ENCODE peak calls at places on chromosomes 12 and 14, in seven cellular contexts. A is K562, Q is GM12891, N is HepG2, C is SK-N-SH, I is H1, H is GM12878. J is an unnamed sample.

GRCh38 chr14:100142073-100143040 is 17.1 kb downstream of the DEGS2 start:
- DNase-seq in A (peak; percentile 96), Q (no peak), N (no peak), C (peak; percentile 93), I (no peak), H (no peak), J (no peak)

GRCh38 chr12:22333751-22334695 is 484 bp downstream of the ST8SIA1 start:
- DNase-seq in A (no peak), Q (no peak), N (no peak), C (peak; percentile 36), I (no peak), H (no peak), J (peak; percentile 3)

GRCh38 chr12:5017638-5018348 is 25.9 kb upstream of the KCNA5 start:
- DNase-seq in A (peak; percentile 41), Q (no peak), N (no peak), C (no peak), I (no peak), H (no peak), J (no peak)

GRCh38 chr12:59088673-59089072 is 168.4 kb upstream of the LRIG3 start:
- DNase-seq in A (no peak), Q (no peak), N (no peak), C (no peak), I (no peak), H (no peak), J (no peak)

GRCh38 chr12:103858953-103859601 is 18.0 kb upstream of the NT5DC3 start:
- DNase-seq in A (peak; percentile 67), Q (no peak), N (peak; percentile 67), C (no peak), I (no peak), H (no peak), J (no peak)

GRCh38 chr14:83988274-83988673 is 1541.7 kb upstream of the FLRT2 start:
- DNase-seq in A (no peak), Q (no peak), N (no peak), C (no peak), I (no peak), H (no peak), J (no peak)

GRCh38 chr14:68722186-68722585 is 70.7 kb downstream of the ZFP36L1 start:
- DNase-seq in A (no peak), Q (no peak), N (no peak), C (no peak), I (no peak), H (no peak), J (no peak)

GRCh38 chr12:69428351-69429048 is 41.7 kb upstream of the FRS2 start:
- DNase-seq in A (no peak), Q (no peak), N (no peak), C (no peak), I (no peak), H (no peak), J (no peak)

GRCh38 chr14:88933203-88933602 is 108.8 kb downstream of the TTC8 start:
- DNase-seq in A (no peak), Q (no peak), N (no peak), C (no peak), I (no peak), H (no peak), J (no peak)

GRCh38 chr14:104519721-104520120 is 59.8 kb upstream of the C14orf180 start:
- DNase-seq in A (no peak), Q (no peak), N (no peak), C (no peak), I (no peak), H (no peak), J (no peak)

GRCh38 chr12:78636253-78636855 is 228.2 kb upstream of the SYT1 start:
- DNase-seq in A (no peak), Q (no peak), N (no peak), C (no peak), I (no peak), H (no peak), J (no peak)

GRCh38 chr14:63632932-63633514 is 8.6 kb downstream of the WDR89 start:
- DNase-seq in A (peak; percentile 4), Q (peak; percentile 14), N (peak; percentile 9), C (peak; percentile 36), I (no peak), H (no peak), J (peak; percentile 2)

GRCh38 chr14:61454545-61454944 is 133.2 kb downstream of the PRKCH start:
- DNase-seq in A (no peak), Q (no peak), N (no peak), C (no peak), I (no peak), H (no peak), J (no peak)

GRCh38 chr14:67738740-67739504 is 37.2 kb downstream of the RDH12 start:
- DNase-seq in A (peak; percentile 43), Q (no peak), N (peak; percentile 94), C (no peak), I (no peak), H (no peak), J (no peak)

GRCh38 chr12:30696943-30697342 is 1.3 kb upstream of the IPO8 start:
- DNase-seq in A (no peak), Q (no peak), N (no peak), C (no peak), I (no peak), H (no peak), J (no peak)

DNA sequence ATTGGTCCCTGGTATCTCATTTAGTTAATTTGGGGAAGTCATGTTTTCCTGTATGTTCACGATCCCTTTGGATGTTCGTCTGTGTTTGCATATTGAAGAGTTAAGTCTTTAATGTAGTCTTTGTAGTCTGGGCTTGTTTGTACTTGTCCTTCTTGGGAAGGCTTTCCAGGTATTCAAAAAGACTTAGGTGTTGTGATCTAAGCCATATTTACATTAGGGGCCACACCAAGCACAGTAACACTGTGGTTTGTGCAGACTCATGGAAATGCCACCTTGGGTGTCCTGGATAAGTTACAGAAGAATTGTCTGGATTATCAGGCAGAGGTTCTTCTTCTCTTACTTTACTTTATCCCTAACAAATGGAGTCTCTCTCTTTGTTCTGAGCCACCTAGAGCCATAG is 380.3 kb downstream of the CCER1 start:
- DNase-seq in A (no peak), Q (no peak), N (no peak), C (no peak), I (no peak), H (no peak), J (no peak)
- TF ChIP-seq TAF1 in A (no peak), Q (no peak), N (no peak), C (no peak), I (no peak), H (no peak), J (no peak)

GRCh38 chr12:6905414-6906040 is 905 bp downstream of the LRRC23 start:
- DNase-seq in A (peak; percentile 22), Q (no peak), N (no peak), C (no peak), I (no peak), H (no peak), J (no peak)

GRCh38 chr12:6899837-6900519 is 4.6 kb upstream of the LRRC23 start:
- DNase-seq in A (peak; percentile 75), Q (no peak), N (peak; percentile 78), C (no peak), I (no peak), H (no peak), J (no peak)

GRCh38 chr12:6903712-6904111 is 910 bp upstream of the LRRC23 start:
- DNase-seq in A (no peak), Q (no peak), N (no peak), C (no peak), I (no peak), H (no peak), J (no peak)

GRCh38 chr12:6904280-6905276 is at the start of gene LRRC23:
- DNase-seq in A (peak; percentile 95), Q (peak; percentile 82), N (peak; percentile 90), C (peak; percentile 88), I (peak; percentile 96), H (peak; percentile 87), J (peak; percentile 90)

GRCh38 chr12:6902448-6902847 is 2.2 kb upstream of the LRRC23 start:
- DNase-seq in A (no peak), Q (no peak), N (no peak), C (no peak), I (no peak), H (no peak), J (no peak)
- TF ChIP-seq TAF1 in A (no peak), Q (no peak), N (no peak), C (no peak), I (no peak), H (no peak), J (no peak)

DNA sequence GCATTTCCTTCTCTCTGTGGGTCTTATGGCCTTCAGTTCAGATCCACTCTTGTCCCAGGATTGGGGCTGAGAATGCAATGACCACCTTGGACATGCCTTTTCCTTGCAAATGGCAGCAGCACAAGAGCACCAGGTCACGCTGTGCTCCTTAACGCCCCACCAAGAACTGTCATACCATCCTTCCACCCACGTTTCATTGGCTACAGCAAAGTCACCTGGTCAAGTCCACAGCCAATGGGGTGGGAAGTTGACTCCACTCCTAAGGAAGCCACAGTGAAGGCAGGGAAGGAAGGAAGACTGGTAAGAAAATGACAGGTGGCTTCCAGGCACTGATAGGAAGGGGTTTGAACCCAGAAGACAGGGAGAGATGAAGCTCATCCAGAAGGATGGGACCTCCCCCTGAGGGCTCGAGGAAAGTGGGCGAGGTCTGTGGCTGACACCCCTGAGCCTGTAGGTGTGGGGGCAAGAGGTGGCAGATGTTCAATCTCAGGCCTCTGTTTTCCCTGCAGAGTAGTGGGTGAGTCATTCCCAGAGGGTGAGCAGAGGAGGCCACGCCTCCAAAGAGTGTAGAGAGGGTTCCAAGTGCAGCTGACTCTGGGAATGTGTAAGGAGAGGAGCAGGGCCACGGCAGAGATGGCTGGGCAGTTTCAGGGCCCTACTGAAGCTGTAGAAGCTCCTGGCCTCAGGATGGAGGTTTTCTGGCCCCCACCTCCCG is 113.5 kb upstream of the VRK1 start:
- DNase-seq in A (no peak), Q (no peak), N (no peak), C (no peak), I (no peak), H (no peak), J (no peak)
- TF ChIP-seq TAF1 in A (no peak), Q (no peak), N (no peak), C (no peak), I (no peak), H (no peak), J (no peak)

GRCh38 chr12:125111403-125111802 is 46.2 kb downstream of the AACS start:
- DNase-seq in A (peak; percentile 53), Q (no peak), N (no peak), C (no peak), I (no peak), H (no peak), J (no peak)

GRCh38 chr12:125100551-125101434 is 35.6 kb downstream of the AACS start:
- DNase-seq in A (no peak), Q (no peak), N (peak; percentile 81), C (no peak), I (no peak), H (no peak), J (no peak)

GRCh38 chr12:125110641-125111360 is 45.6 kb downstream of the AACS start:
- DNase-seq in A (no peak), Q (no peak), N (no peak), C (no peak), I (no peak), H (no peak), J (no peak)

GRCh38 chr12:125104978-125105377 is 39.7 kb downstream of the AACS start:
- DNase-seq in A (peak; percentile 58), Q (no peak), N (no peak), C (no peak), I (no peak), H (no peak), J (no peak)

GRCh38 chr12:125105600-125105999 is 40.4 kb downstream of the AACS start:
- DNase-seq in A (no peak), Q (no peak), N (no peak), C (no peak), I (no peak), H (no peak), J (no peak)
- TF ChIP-seq TAF1 in A (no peak), Q (no peak), N (no peak), C (no peak), I (no peak), H (no peak), J (no peak)